ENCODE peak calls at places on chromosomes 13 and 19, in eight cellular contexts. C is EH; B is HT1080; F is ACHN; I is AG04449; S is COLO829; R is stimulated activated CD4-positive, alpha-beta T cell treated with anti-CD3 and anti-CD28 coated beads, Interleukin-2, amount 100 ng/mL, for 24 hours; K is nephron progenitor cell. L is an unnamed sample.

GRCh38 chr13:94239135-94239534 is 240.3 kb downstream of the DCT start:
- DNase-seq in K (no peak), C (peak), F (peak), S (peak), I (no peak), B (peak), R (no peak), L (no peak)

GRCh38 chr19:13207237-13208130 is 57.3 kb downstream of the IER2 start:
- DNase-seq in I (no peak), K (peak), B (no peak), C (peak), S (no peak), F (no peak), R (no peak), L (no peak)

GRCh38 chr19:33129901-33130300 is 2.0 kb upstream of the WDR88 start:
- DNase-seq in K (no peak), R (no peak), S (no peak), F (no peak), I (no peak), C (no peak), B (no peak), L (no peak)

GRCh38 chr13:96527497-96527896 is 437.6 kb downstream of the HS6ST3 start:
- DNase-seq in C (no peak), I (no peak), K (no peak), F (no peak), S (no peak), R (no peak), B (no peak), L (no peak)

GRCh38 chr19:49106648-49107135 is 7.5 kb upstream of the LIN7B start:
- DNase-seq in I (no peak), R (peak), F (peak), B (peak), C (peak), K (peak), S (no peak), L (peak)

GRCh38 chr19:46691104-46691503 is 25.8 kb downstream of the PRKD2 start:
- DNase-seq in B (no peak), S (no peak), I (no peak), C (no peak), F (no peak), K (no peak), R (no peak), L (no peak)

GRCh38 chr13:102021777-102022176 is 380.1 kb downstream of the FGF14 start:
- DNase-seq in C (no peak), K (no peak), I (no peak), B (no peak), F (no peak), R (no peak), S (no peak), L (no peak)

GRCh38 chr13:33017410-33017929 is 1.2 kb downstream of the KL start:
- DNase-seq in R (peak), F (peak), S (peak), I (no peak), C (peak), B (no peak), K (peak), L (peak)

GRCh38 chr13:98199480-98199879 is 22.4 kb upstream of the RNF113B start:
- DNase-seq in C (peak), I (no peak), R (no peak), S (no peak), K (no peak), F (no peak), B (no peak), L (peak)

GRCh38 chr13:42279986-42280385 is 8.0 kb downstream of the AKAP11 start:
- DNase-seq in F (no peak), K (no peak), I (no peak), B (no peak), C (no peak), R (no peak), S (no peak), L (peak)

GRCh38 chr19:16435999-16436650 is 35.6 kb downstream of the EPS15L1 start:
- DNase-seq in I (no peak), B (no peak), R (no peak), C (no peak), F (no peak), S (no peak), K (no peak), L (no peak)

GRCh38 chr13:40389081-40389641 is 277.3 kb downstream of the FOXO1 start:
- DNase-seq in S (no peak), F (no peak), C (no peak), R (peak), B (no peak), K (no peak), I (no peak), L (no peak)

GRCh38 chr19:1066748-1067340 is at the start of gene ARHGAP45:
- DNase-seq in K (peak), C (no peak), S (no peak), R (peak), F (no peak), B (no peak), I (no peak), L (peak)

GRCh38 chr13:23919006-23919405 is 21.7 kb upstream of the C1QTNF9B start:
- DNase-seq in I (no peak), F (no peak), K (no peak), R (no peak), C (no peak), B (no peak), S (no peak), L (no peak)

GRCh38 chr19:1251233-1251502 is 2.8 kb downstream of the MIDN start:
- DNase-seq in C (peak), S (no peak), K (peak), R (no peak), F (peak), B (peak), I (no peak), L (peak)

L was measured in NCI-H69.